ENCODE peak calls at places on chromosomes 11 and 22, in eight cellular contexts. X is endothelial cell of umbilical vein, M is K562, W is HepG2, I is suprapubic skin, J is Panc1, U is breast epithelium, H is H1. N is an unnamed sample. For H3K9me3, the result is how much of the 10 kb centered on the place peaks cover.

GRCh38 chr11:3632070-3632660 is 9.6 kb downstream of the ART5 start:
- DNase-seq in U (no peak), I (peak), H (no peak), W (no peak), X (no peak), J (no peak), M (no peak), N (no peak)

GRCh38 chr11:62708423-62709261 is 1.2 kb downstream of the GNG3 start:
- DNase-seq in J (no peak), H (peak), X (no peak), W (no peak), I (peak), M (no peak), U (no peak), N (no peak)

GRCh38 chr11:95913830-95914229 is 10.1 kb downstream of the MTMR2 start:
- DNase-seq in J (no peak), U (no peak), M (no peak), I (no peak), H (no peak), X (peak), W (no peak), N (no peak)

GRCh38 chr11:26027887-26028286 is 304.0 kb upstream of the ANO3 start:
- DNase-seq in X (no peak), U (no peak), M (no peak), I (no peak), H (no peak), J (no peak), W (no peak), N (no peak)

GRCh38 chr22:42427211-42427610 is 5.0 kb downstream of the NFAM1 start:
- DNase-seq in I (no peak), U (no peak), H (no peak), X (no peak), W (no peak), M (no peak), J (no peak), N (no peak)

GRCh38 chr11:17077240-17077519 is 287 bp downstream of the RPS13 start:
- DNase-seq in J (no peak), I (no peak), W (no peak), H (no peak), M (no peak), U (no peak), X (no peak), N (no peak)

GRCh38 chr11:113249786-113250185 is 64.6 kb upstream of the TTC12 start:
- DNase-seq in X (no peak), M (no peak), U (no peak), J (no peak), W (no peak), H (no peak), I (no peak), N (no peak)

GRCh38 chr11:10878408-10879214 is 20.8 kb upstream of the ZBED5 start:
- DNase-seq in W (peak), U (no peak), M (peak), X (peak), H (no peak), J (no peak), I (no peak), N (no peak)

GRCh38 chr22:26722159-26722558 is 64.8 kb downstream of the MIAT start:
- DNase-seq in W (no peak), X (no peak), I (no peak), M (no peak), H (no peak), U (no peak), J (no peak), N (no peak)

GRCh38 chr11:8267831-8268529 is 4.3 kb upstream of the LMO1 start:
- DNase-seq in U (peak), W (no peak), H (peak), J (no peak), I (peak), M (no peak), X (no peak), N (no peak)

GRCh38 chr22:30453731-30454510 is 17.9 kb downstream of the SEC14L3 start:
- DNase-seq in J (no peak), U (no peak), W (no peak), M (no peak), H (no peak), I (no peak), X (no peak), N (no peak)

GRCh38 chr11:85787809-85788805 is 22.8 kb downstream of the SYTL2 start:
- DNase-seq in W (peak), H (no peak), U (no peak), J (peak), I (no peak), M (no peak), X (peak), N (no peak)

DNA sequence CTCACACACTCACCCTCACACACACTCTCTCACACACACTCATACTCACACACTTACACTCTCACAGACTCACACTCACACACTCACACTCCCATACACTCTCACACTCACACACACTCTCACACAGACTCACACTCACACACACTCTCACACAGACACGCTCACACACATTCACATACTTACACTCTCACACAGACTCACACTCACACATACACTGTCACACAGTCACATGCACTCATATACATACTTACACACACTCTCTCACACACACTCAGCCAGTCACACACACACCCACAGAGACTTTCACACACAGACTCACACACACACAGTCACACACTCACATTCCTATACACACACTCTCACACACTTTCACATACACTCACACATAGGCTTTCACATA is 1478.8 kb downstream of the BRD1 start:
- DNase-seq in M (no peak), H (no peak), J (no peak), W (no peak), U (no peak), X (no peak), I (no peak), N (no peak)
- H3K9me3 ChIP-seq in M (under half), H (under half), J (under half), W (under half), U (under half), X (under half), I (under half), N (under half)

GRCh38 chr11:29518389-29519174 is 498.2 kb downstream of the KCNA4 start:
- DNase-seq in X (no peak), I (no peak), W (no peak), M (no peak), J (no peak), H (peak), U (no peak), N (no peak)
- TF ChIP-seq POLR2AphosphoS5 in X (no peak), I (no peak), W (no peak), M (no peak), J (no peak), H (no peak), U (no peak), N (no peak)

DNA sequence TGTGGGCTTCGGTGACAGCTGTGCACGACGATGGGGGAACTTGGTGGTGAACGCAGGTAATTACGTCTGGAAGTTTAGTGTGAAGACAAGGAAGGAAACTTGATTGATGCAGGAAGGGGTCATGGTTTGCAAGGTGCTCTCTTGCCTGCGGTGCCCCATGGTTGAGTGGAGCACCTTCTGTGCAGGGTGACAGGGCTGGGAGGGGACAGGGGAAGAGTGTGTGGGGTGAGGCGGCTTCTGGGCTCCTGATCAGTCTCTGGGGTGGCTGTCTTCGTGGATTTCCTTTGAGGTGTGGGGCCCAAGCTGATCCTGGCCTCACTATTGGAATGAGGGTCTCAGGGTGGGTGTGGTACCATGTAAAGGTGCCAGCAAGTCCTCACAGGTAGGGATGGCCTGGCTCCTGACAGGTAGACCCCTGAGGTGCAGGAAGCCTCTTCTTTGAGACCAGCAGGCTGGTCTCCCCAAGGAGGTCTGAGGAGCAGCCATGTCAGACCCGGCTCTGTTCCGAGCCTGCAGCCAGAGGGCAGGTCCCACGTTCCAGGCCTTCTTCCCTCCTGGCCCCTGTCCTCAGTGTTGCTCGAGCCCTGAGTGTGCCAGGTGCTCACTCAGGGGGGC is 1020.1 kb downstream of the TBC1D22A start:
- DNase-seq in M (no peak), X (no peak), U (no peak), J (no peak), H (peak), W (no peak), I (no peak), N (no peak)
- H3K9me3 ChIP-seq in M (under half), X (under half), U (under half), J (under half), H (under half), W (under half), I (under half), N (under half)

GRCh38 chr11:45148276-45148675 is 1.8 kb downstream of the PRDM11 start:
- DNase-seq in W (no peak), H (peak), M (no peak), U (peak), X (no peak), I (no peak), J (no peak), N (no peak)

GRCh38 chr11:45147871-45148270 is 1.4 kb downstream of the PRDM11 start:
- DNase-seq in J (no peak), W (no peak), X (no peak), M (no peak), I (no peak), H (no peak), U (peak), N (no peak)

GRCh38 chr11:45145421-45146071 is 893 bp upstream of the PRDM11 start:
- DNase-seq in J (no peak), W (no peak), M (no peak), H (peak), X (peak), U (no peak), I (peak), N (no peak)

GRCh38 chr11:45146072-45147016 is at the start of gene PRDM11:
- DNase-seq in X (peak), I (peak), J (no peak), H (peak), U (peak), W (no peak), M (peak), N (no peak)

GRCh38 chr11:45147017-45147728 is 734 bp downstream of the PRDM11 start:
- DNase-seq in U (peak), M (peak), X (peak), W (peak), I (peak), J (peak), H (peak), N (peak)
- TF ChIP-seq POLR2AphosphoS5 in U (no peak), M (peak), X (peak), W (peak), I (no peak), J (peak), H (peak), N (peak)

GRCh38 chr11:5930614-5931013 is 11.4 kb upstream of the OR56A3 start:
- DNase-seq in W (no peak), J (no peak), U (no peak), X (no peak), I (no peak), M (no peak), H (no peak), N (no peak)
- H3K9me3 ChIP-seq in W (under half), J (under half), U (under half), X (under half), I (under half), M (under half), H (under half), N (under half)